ENCODE peak calls at places on chromosomes 7 and 10, in four cellular contexts. Y is heart left ventricle, J is left lung, T is RWPE1. I is an unnamed sample.

GRCh38 chr10:18689498-18689897 is 30.3 kb downstream of the ARL5B start:
- DNase-seq in Y (no peak), J (no peak), T (peak), I (peak)

GRCh38 chr7:16921644-16922257 is 40.0 kb upstream of the AGR3 start:
- DNase-seq in Y (no peak), J (no peak), T (no peak), I (peak)

GRCh38 chr10:97596101-97597055 is 6.9 kb downstream of the C10orf62 start:
- DNase-seq in Y (peak), J (no peak), T (peak), I (peak)

GRCh38 chr10:87921934-87922688 is 58.7 kb downstream of the PTEN start:
- DNase-seq in Y (no peak), J (no peak), T (no peak), I (no peak)

GRCh38 chr7:132966731-132967130 is 115.2 kb downstream of the CHCHD3 start:
- DNase-seq in Y (no peak), J (no peak), T (no peak), I (no peak)

GRCh38 chr7:80312139-80312661 is 177.6 kb downstream of the GNAI1 start:
- DNase-seq in Y (no peak), J (no peak), T (peak), I (peak)

GRCh38 chr10:32332299-32332750 is 14.6 kb downstream of the EPC1 start:
- DNase-seq in Y (no peak), J (no peak), T (no peak), I (peak)

GRCh38 chr10:29926649-29927048 is 132.7 kb downstream of the JCAD start:
- DNase-seq in Y (no peak), J (no peak), T (peak), I (peak)

GRCh38 chr10:7075110-7075509 is 335.7 kb downstream of the SFMBT2 start:
- DNase-seq in Y (no peak), J (no peak), T (no peak), I (no peak)

GRCh38 chr10:25758041-25758457 is 176.0 kb upstream of the MYO3A start:
- DNase-seq in Y (no peak), J (no peak), T (no peak), I (peak)

GRCh38 chr7:115676080-115676479 is 354.5 kb downstream of the TFEC start:
- DNase-seq in Y (no peak), J (no peak), T (peak), I (peak)

GRCh38 chr7:1936006-1936310 is 265.9 kb downstream of the ELFN1 start:
- DNase-seq in Y (no peak), J (no peak), T (no peak), I (no peak)

GRCh38 chr7:1933066-1933835 is 263.2 kb downstream of the ELFN1 start:
- DNase-seq in Y (no peak), J (no peak), T (no peak), I (no peak)

GRCh38 chr7:1935176-1936005 is 265.3 kb downstream of the ELFN1 start:
- DNase-seq in Y (no peak), J (no peak), T (no peak), I (no peak)

GRCh38 chr7:1934756-1935155 is 264.7 kb downstream of the ELFN1 start:
- DNase-seq in Y (no peak), J (no peak), T (no peak), I (no peak)

DNA sequence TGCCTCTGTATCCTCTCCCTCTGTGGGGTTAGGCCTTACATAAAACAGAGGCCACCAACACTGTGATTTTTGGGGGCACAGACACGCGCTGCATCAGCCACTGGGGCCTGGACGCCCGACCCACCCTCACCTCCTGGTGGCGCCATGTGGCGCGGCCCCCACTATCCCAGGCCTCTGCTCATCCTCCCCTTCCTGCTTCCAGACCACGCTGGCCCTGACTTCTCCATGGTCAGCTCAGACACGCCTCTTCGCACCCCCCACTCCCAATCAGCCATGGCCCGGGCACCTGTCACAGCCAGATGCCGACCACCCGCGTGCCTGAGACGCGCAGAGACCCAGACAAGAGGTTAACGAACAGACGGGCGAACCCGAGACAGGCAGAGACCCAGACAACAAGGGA is 263.9 kb downstream of the ELFN1 start:
- DNase-seq in Y (no peak), J (no peak), T (no peak), I (no peak)
- TF ChIP-seq CTCF in Y (no peak), J (no peak), T (no peak), I (no peak)

DNA sequence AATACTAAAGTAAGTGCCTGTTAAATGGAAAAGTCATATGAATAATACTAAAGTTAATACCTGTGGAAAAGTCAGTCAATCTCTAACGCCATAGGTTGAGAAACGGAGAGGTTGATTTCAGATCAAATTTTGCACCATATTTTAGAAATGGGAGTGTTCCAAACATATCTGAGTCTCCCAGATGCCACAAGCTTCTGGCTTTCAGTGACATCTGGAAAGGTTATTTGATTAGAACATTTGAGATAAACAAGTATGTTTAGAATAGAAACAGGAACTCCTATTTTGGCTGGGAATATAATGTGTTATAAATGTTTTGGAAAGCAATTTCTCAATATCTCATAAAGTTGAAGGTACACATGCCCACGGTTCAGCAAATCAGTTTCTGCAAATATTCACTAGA is 5.8 kb downstream of the MACC1 start:
- DNase-seq in Y (no peak), J (no peak), T (no peak), I (no peak)
- TF ChIP-seq CTCF in Y (no peak), J (no peak), T (no peak), I (no peak)

GRCh38 chr10:116254422-116255152 is 18.4 kb downstream of the GFRA1 start:
- DNase-seq in Y (no peak), J (no peak), T (no peak), I (no peak)

GRCh38 chr10:116257785-116258184 is 15.2 kb downstream of the GFRA1 start:
- DNase-seq in Y (no peak), J (no peak), T (no peak), I (no peak)

GRCh38 chr10:116259638-116260037 is 13.4 kb downstream of the GFRA1 start:
- DNase-seq in Y (no peak), J (no peak), T (no peak), I (no peak)

GRCh38 chr10:116255931-116256748 is 16.9 kb downstream of the GFRA1 start:
- DNase-seq in Y (no peak), J (no peak), T (no peak), I (no peak)

DNA sequence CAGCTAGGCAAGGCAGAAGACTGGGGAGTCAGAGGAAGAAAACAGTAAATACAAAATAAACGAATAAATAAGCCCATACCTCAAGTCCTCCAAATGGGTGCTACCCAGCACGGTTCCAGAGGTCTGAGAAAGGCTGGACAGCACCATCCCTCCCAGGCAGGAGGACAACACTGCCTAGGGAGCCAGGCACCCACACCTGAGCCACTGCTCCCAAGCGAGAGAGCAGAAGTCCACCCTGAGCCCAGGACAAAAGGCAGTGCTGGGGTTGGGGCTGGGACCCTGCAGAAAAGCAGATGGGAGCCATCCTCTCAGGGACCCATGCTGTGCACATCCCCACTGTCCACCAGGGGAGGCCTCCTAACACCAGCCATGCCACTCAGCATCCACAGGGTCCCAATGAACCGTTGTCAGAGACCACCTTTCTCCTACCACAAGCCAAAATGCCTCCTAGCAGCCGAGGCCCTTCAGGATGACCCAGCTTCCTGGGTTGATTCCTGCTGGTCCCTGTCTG is 16.2 kb downstream of the GFRA1 start:
- DNase-seq in Y (no peak), J (no peak), T (no peak), I (no peak)
- TF ChIP-seq CTCF in Y (no peak), J (no peak), T (no peak), I (no peak)

DNA sequence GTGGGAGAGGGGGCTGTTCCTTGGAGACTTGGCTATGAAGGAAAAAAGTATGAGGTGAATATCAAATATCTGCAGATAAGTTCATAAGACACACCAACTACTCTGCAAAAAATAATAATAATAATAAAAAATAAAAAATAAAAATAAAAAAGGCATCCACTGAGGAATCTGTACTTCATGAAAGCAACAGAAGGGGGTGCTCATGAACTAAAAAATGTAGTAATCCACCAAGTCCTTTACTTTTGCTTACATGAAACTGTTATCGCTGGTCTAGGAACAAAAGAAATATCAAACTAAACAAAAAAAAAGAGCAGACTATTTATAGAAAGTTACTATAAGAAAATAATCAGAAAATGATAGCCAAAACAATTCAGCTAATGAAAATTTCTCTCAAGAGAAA is 579.0 kb downstream of the PHTF2 start:
- DNase-seq in Y (no peak), J (no peak), T (no peak), I (no peak)
- TF ChIP-seq CTCF in Y (peak), J (no peak), T (no peak), I (no peak)

GRCh38 chr7:82017334-82017943 is 247.6 kb upstream of the HGF start:
- DNase-seq in Y (no peak), J (no peak), T (peak), I (peak)
- TF ChIP-seq CTCF in Y (peak), J (peak), T (peak), I (peak)

DNA sequence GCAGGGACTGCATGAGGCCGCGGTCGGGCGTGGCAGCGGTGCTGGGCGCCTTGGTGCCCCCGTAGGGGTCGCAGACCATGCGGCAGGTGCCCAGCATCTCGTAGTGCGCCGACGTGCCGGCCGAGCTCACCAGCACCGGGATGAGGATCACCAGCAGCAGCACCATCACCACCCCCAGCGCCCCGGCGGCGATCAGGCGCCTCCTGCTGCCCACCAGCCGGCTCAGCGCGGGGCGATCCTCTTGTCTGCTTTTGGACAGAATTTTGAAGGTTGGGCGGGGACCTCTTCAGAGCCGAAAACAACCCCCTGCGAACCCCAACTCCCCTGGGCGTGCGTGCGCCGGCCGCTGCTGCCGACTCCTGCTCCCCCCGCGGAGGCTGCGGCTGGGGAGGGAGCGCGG is 779 bp downstream of the C1QL3 start:
- DNase-seq in Y (no peak), J (no peak), T (no peak), I (peak)
- TF ChIP-seq CTCF in Y (peak), J (no peak), T (no peak), I (peak)

I was measured in epithelial cell of esophagus.